ENCODE peak calls at places on chromosomes 5 and 9, in four cellular contexts. F is GM13977, I is AG09309, A is left lung. G is an unnamed sample.

GRCh38 chr9:69785757-69786156 is 25.9 kb upstream of the PTAR1 start:
- DNase-seq in F (no peak), I (no peak), A (no peak), G (no peak)

GRCh38 chr5:144275329-144275728 is 104.7 kb downstream of the KCTD16 start:
- DNase-seq in F (no peak), I (no peak), A (no peak), G (no peak)

GRCh38 chr9:22922222-22922621 is 475.6 kb downstream of the DMRTA1 start:
- DNase-seq in F (no peak), I (no peak), A (no peak), G (peak)

GRCh38 chr9:120619751-120620655 is 40.0 kb upstream of the CDK5RAP2 start:
- DNase-seq in F (peak), I (peak), A (no peak), G (peak)

GRCh38 chr9:88056876-88057275 is 81.4 kb downstream of the SPATA31C2 start:
- DNase-seq in F (no peak), I (no peak), A (no peak), G (no peak)

GRCh38 chr5:112703866-112704820 is 33.5 kb upstream of the APC start:
- DNase-seq in F (no peak), I (no peak), A (no peak), G (no peak)

GRCh38 chr9:128419061-128419925 is 1.4 kb upstream of the CERCAM start:
- DNase-seq in F (no peak), I (no peak), A (no peak), G (no peak)

GRCh38 chr5:112546946-112547647 is 128.0 kb upstream of the EPB41L4A start:
- DNase-seq in F (no peak), I (no peak), A (no peak), G (no peak)

GRCh38 chr9:5364294-5364990 is 24.8 kb upstream of the RLN1 start:
- DNase-seq in F (peak), I (no peak), A (no peak), G (peak)

GRCh38 chr9:136960212-136960937 is 8.3 kb downstream of the LCN12 start:
- DNase-seq in F (no peak), I (no peak), A (no peak), G (no peak)

GRCh38 chr9:101356619-101357018 is 28.2 kb downstream of the BAAT start:
- DNase-seq in F (no peak), I (no peak), A (no peak), G (no peak)

GRCh38 chr5:160463775-160464465 is 42.3 kb downstream of the PTTG1 start:
- DNase-seq in F (no peak), I (no peak), A (no peak), G (no peak)

GRCh38 chr5:180161420-180162303 is 47.3 kb downstream of the RASGEF1C start:
- DNase-seq in F (no peak), I (no peak), A (no peak), G (no peak)

GRCh38 chr5:82901281-82901888 is 175.8 kb downstream of the TMEM167A start:
- DNase-seq in F (no peak), I (no peak), A (no peak), G (no peak)

GRCh38 chr5:1415059-1415425 is 30.2 kb downstream of the SLC6A3 start:
- DNase-seq in F (no peak), I (no peak), A (no peak), G (no peak)
- TF ChIP-seq CTCF in F (no peak), I (no peak), A (no peak), G (no peak)

GRCh38 chr9:92138157-92138959 is 23.1 kb upstream of the SPTLC1 start:
- DNase-seq in F (peak), I (no peak), A (peak), G (peak)
- TF ChIP-seq CTCF in F (peak), I (peak), A (peak), G (peak)

GRCh38 chr9:16032799-16033198 is 480.0 kb downstream of the CCDC171 start:
- DNase-seq in F (no peak), I (no peak), A (no peak), G (no peak)
- TF ChIP-seq CTCF in F (no peak), I (peak), A (no peak), G (no peak)

GRCh38 chr9:77025146-77025545 is 5.7 kb downstream of the FOXB2 start:
- DNase-seq in F (no peak), I (no peak), A (no peak), G (no peak)

GRCh38 chr9:77021289-77021927 is 2.0 kb downstream of the FOXB2 start:
- DNase-seq in F (no peak), I (no peak), A (no peak), G (no peak)

GRCh38 chr9:77021928-77022782 is 2.7 kb downstream of the FOXB2 start:
- DNase-seq in F (peak), I (no peak), A (no peak), G (no peak)

GRCh38 chr9:77023726-77024125 is 4.3 kb downstream of the FOXB2 start:
- DNase-seq in F (no peak), I (no peak), A (no peak), G (no peak)

GRCh38 chr9:77022783-77023440 is 3.5 kb downstream of the FOXB2 start:
- DNase-seq in F (no peak), I (no peak), A (no peak), G (no peak)
- TF ChIP-seq CTCF in F (peak), I (no peak), A (no peak), G (no peak)

GRCh38 chr5:126031989-126032716 is 391.1 kb upstream of the GRAMD2B start:
- DNase-seq in F (no peak), I (no peak), A (no peak), G (no peak)
- TF ChIP-seq CTCF in F (no peak), I (no peak), A (no peak), G (no peak)

GRCh38 chr5:34449639-34450038 is 206.5 kb upstream of the RAI14 start:
- DNase-seq in F (no peak), I (no peak), A (no peak), G (peak)

GRCh38 chr5:34452170-34452828 is 203.8 kb upstream of the RAI14 start:
- DNase-seq in F (no peak), I (no peak), A (no peak), G (peak)

GRCh38 chr5:34450338-34450737 is 205.8 kb upstream of the RAI14 start:
- DNase-seq in F (no peak), I (no peak), A (no peak), G (no peak)

GRCh38 chr5:34447424-34447823 is 208.7 kb upstream of the RAI14 start:
- DNase-seq in F (no peak), I (no peak), A (no peak), G (no peak)
- TF ChIP-seq CTCF in F (no peak), I (no peak), A (no peak), G (no peak)

GRCh38 chr9:37297592-37297991 is 124.9 kb upstream of the GRHPR start:
- DNase-seq in F (no peak), I (no peak), A (no peak), G (no peak)

GRCh38 chr9:37292896-37293295 is 129.6 kb upstream of the GRHPR start:
- DNase-seq in F (no peak), I (no peak), A (no peak), G (no peak)

GRCh38 chr9:37293664-37294524 is 128.6 kb upstream of the GRHPR start:
- DNase-seq in F (peak), I (no peak), A (no peak), G (peak)

GRCh38 chr9:37295178-37295577 is 127.3 kb upstream of the GRHPR start:
- DNase-seq in F (no peak), I (no peak), A (no peak), G (no peak)

GRCh38 chr9:37295796-37296195 is 126.7 kb upstream of the GRHPR start:
- DNase-seq in F (no peak), I (no peak), A (no peak), G (no peak)
- TF ChIP-seq CTCF in F (peak), I (no peak), A (no peak), G (peak)

DNA sequence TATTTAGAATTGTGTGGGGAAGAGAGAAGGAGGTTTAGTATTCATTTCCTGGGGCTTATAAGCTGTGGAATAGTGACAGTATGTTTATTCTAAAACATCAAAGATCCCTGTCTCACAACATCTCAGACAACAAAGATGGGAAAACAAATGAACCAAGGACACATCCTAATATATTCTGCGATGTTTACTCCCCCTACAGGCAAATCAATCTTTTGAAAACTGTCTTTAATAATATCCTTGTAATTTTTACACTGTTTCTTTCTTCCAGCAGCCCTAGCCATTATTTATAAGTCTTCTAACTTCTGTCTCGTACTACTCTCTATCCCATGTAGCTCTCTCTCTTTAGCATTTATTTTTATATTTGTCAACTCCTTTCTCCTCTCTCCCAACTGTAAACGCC is 33.5 kb upstream of the TMEM252 start:
- DNase-seq in F (no peak), I (no peak), A (no peak), G (no peak)
- TF ChIP-seq CTCF in F (peak), I (no peak), A (no peak), G (peak)

DNA sequence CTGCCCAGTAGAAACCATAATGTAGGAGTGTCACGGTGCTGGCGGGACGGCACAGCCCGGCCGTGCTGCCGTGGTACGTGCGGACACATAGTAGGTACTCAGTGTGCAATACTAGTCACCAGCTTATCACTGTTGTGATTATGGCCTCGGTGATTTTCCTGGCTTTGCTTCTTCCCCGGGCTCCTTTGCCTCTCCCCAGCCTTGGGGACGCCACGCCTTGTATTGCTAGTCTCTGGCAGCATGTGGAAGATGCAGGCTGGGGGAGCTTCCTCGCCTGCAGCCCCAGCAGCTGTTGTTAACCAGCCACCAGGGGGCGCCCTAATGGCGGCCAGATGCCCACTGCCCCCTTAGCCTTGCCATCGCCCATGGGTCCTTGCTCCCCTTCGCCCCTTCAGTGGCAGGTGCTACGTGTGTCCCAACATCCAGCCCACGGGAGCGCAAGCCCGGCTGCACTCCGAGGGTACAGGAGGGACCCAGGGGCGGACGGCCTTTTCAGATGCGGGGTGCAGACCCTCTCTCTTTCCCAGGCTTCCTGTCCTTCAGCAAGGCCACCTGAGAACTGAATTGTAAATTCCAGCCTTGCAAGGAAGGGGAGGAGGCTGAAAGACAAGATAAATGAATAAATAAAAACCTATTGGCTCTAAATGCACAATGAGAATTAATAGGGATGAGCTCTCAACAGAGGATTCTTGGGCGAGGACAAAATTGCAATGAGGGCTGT is 8.0 kb downstream of the NTNG2 start:
- DNase-seq in F (peak), I (no peak), A (peak), G (peak)
- TF ChIP-seq CTCF in F (peak), I (peak), A (peak), G (peak)